ENCODE peak calls at places on chromosome 9, in eight cellular contexts. R is Calu3, A is SK-N-SH, I is K562, L is upper lobe of left lung, V is brain microvascular endothelial cell, X is body of pancreas, B is foreskin keratinocyte. P is an unnamed sample.

GRCh38 chr9:18360005-18360404 is 113.9 kb upstream of the ADAMTSL1 start:
- DNase-seq in R (no peak), A (no peak), I (no peak), L (no peak), V (no peak), X (no peak), B (no peak), P (no peak)

GRCh38 chr9:133974631-133975341 is 17.3 kb downstream of the VAV2 start:
- DNase-seq in R (no peak), A (peak), I (no peak), L (no peak), V (no peak), X (peak), B (no peak), P (no peak)

GRCh38 chr9:94804917-94805544 is 78.5 kb downstream of the AOPEP start:
- DNase-seq in R (peak), A (no peak), I (no peak), L (no peak), V (no peak), X (no peak), B (peak), P (no peak)

GRCh38 chr9:136082496-136083361 is 12.4 kb downstream of the NACC2 start:
- DNase-seq in R (no peak), A (peak), I (no peak), L (peak), V (no peak), X (no peak), B (no peak), P (no peak)

GRCh38 chr9:15249042-15249818 is 57.8 kb downstream of the TTC39B start:
- DNase-seq in R (no peak), A (no peak), I (no peak), L (no peak), V (peak), X (no peak), B (no peak), P (no peak)

GRCh38 chr9:70100362-70100761 is 56.7 kb downstream of the MAMDC2 start:
- DNase-seq in R (no peak), A (peak), I (no peak), L (no peak), V (no peak), X (no peak), B (no peak), P (no peak)

GRCh38 chr9:35651964-35652828 is 1.5 kb upstream of the SIT1 start:
- DNase-seq in R (no peak), A (no peak), I (no peak), L (no peak), V (no peak), X (no peak), B (peak), P (no peak)

GRCh38 chr9:28207657-28208056 is 634.4 kb upstream of the C9orf72 start:
- DNase-seq in R (no peak), A (no peak), I (no peak), L (no peak), V (no peak), X (no peak), B (no peak), P (no peak)

GRCh38 chr9:19517202-19517942 is 108.6 kb downstream of the ACER2 start:
- DNase-seq in R (peak), A (peak), I (peak), L (no peak), V (no peak), X (no peak), B (no peak), P (no peak)

GRCh38 chr9:12972608-12973589 is 198.1 kb downstream of the LURAP1L start:
- DNase-seq in R (no peak), A (no peak), I (no peak), L (no peak), V (no peak), X (no peak), B (no peak), P (no peak)

GRCh38 chr9:120901704-120902103 is 24.7 kb upstream of the PHF19 start:
- DNase-seq in R (no peak), A (no peak), I (no peak), L (no peak), V (no peak), X (no peak), B (no peak), P (no peak)

GRCh38 chr9:35079041-35079425 is 709 bp downstream of the FANCG start:
- DNase-seq in R (no peak), A (peak), I (no peak), L (no peak), V (no peak), X (no peak), B (no peak), P (no peak)

GRCh38 chr9:134617836-134618162 is 23.8 kb upstream of the COL5A1 start:
- DNase-seq in R (no peak), A (no peak), I (no peak), L (no peak), V (no peak), X (no peak), B (no peak), P (no peak)

GRCh38 chr9:84403288-84403687 is 62.7 kb upstream of the SLC28A3 start:
- DNase-seq in R (no peak), A (no peak), I (no peak), L (no peak), V (no peak), X (no peak), B (no peak), P (no peak)

GRCh38 chr9:86943223-86943870 is 4.0 kb downstream of the GAS1 start:
- DNase-seq in R (no peak), A (no peak), I (no peak), L (no peak), V (no peak), X (peak), B (no peak), P (no peak)

GRCh38 chr9:3875371-3876132 is 349.8 kb upstream of the RFX3 start:
- DNase-seq in R (peak), A (peak), I (no peak), L (no peak), V (peak), X (no peak), B (peak), P (peak)

GRCh38 chr9:135971106-135971766 is 10.1 kb upstream of the UBAC1 start:
- DNase-seq in R (no peak), A (no peak), I (no peak), L (no peak), V (no peak), X (no peak), B (no peak), P (no peak)

GRCh38 chr9:88781500-88782391 is 209.5 kb upstream of the S1PR3 start:
- DNase-seq in R (no peak), A (peak), I (peak), L (no peak), V (peak), X (no peak), B (no peak), P (no peak)

GRCh38 chr9:4661165-4662095 is 664 bp upstream of the PLPP6 start:
- DNase-seq in R (no peak), A (no peak), I (no peak), L (no peak), V (no peak), X (no peak), B (peak), P (no peak)

GRCh38 chr9:110047955-110048472 is 159.9 kb downstream of the C9orf152 start:
- DNase-seq in R (no peak), A (peak), I (no peak), L (peak), V (no peak), X (no peak), B (no peak), P (no peak)

GRCh38 chr9:91379461-91379860 is 17.7 kb upstream of the AUH start:
- DNase-seq in R (no peak), A (no peak), I (no peak), L (no peak), V (no peak), X (no peak), B (no peak), P (no peak)

GRCh38 chr9:136533775-136534157 is 12.1 kb downstream of the NOTCH1 start:
- DNase-seq in R (no peak), A (no peak), I (no peak), L (peak), V (no peak), X (no peak), B (peak), P (no peak)

GRCh38 chr9:106921341-106921899 is 58.5 kb downstream of the ZNF462 start:
- DNase-seq in R (peak), A (peak), I (no peak), L (no peak), V (peak), X (no peak), B (peak), P (no peak)

GRCh38 chr9:33782395-33783152 is 12.8 kb upstream of the PRSS3 start:
- DNase-seq in R (no peak), A (no peak), I (no peak), L (no peak), V (no peak), X (no peak), B (no peak), P (no peak)

GRCh38 chr9:93111371-93112115 is 15.5 kb downstream of the CARD19 start:
- DNase-seq in R (no peak), A (no peak), I (no peak), L (peak), V (peak), X (no peak), B (peak), P (no peak)

DNA sequence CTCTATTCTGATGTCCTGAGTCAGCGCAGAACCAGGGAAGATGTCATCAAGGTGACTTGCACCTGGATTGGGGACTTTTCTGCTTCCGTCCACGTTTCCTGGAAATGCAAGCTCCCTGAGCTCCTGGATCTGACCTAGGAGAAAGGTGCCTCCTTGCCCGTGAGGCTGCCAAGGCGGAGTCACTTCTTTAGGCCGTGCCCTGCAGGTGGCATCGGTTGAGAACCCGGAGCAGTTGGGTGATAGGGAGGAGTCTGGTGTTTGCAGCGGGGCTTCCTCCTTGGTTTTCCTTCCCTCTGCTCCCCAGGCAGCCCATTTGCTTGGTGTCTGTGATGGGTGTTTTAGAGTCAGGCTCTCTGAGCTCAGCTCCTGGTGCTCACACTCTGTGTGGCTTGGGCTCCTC is 15.2 kb downstream of the NANS start:
- DNase-seq in R (peak), A (no peak), I (no peak), L (no peak), V (no peak), X (no peak), B (no peak), P (no peak)
- TF ChIP-seq CTCF in R (no peak), A (no peak), I (no peak), L (no peak), V (no peak), X (no peak), B (no peak), P (no peak)

GRCh38 chr9:75880556-75880955 is 9.9 kb upstream of the PCSK5 start:
- DNase-seq in R (no peak), A (no peak), I (no peak), L (no peak), V (no peak), X (no peak), B (no peak), P (no peak)

GRCh38 chr9:75890541-75891276 is at the start of gene PCSK5:
- DNase-seq in R (peak), A (peak), I (peak), L (peak), V (peak), X (peak), B (peak), P (peak)

GRCh38 chr9:75889977-75890540 is 414 bp upstream of the PCSK5 start:
- DNase-seq in R (no peak), A (peak), I (no peak), L (no peak), V (peak), X (peak), B (no peak), P (no peak)

GRCh38 chr9:75889577-75889976 is 896 bp upstream of the PCSK5 start:
- DNase-seq in R (no peak), A (no peak), I (no peak), L (no peak), V (no peak), X (no peak), B (no peak), P (no peak)

GRCh38 chr9:75885652-75886051 is 4.8 kb upstream of the PCSK5 start:
- DNase-seq in R (no peak), A (no peak), I (no peak), L (no peak), V (no peak), X (no peak), B (no peak), P (no peak)
- TF ChIP-seq CTCF in R (no peak), A (peak), I (no peak), L (no peak), V (no peak), X (no peak), B (no peak), P (no peak)

GRCh38 chr9:129413537-129414376 is 207.1 kb downstream of the C9orf50 start:
- DNase-seq in R (peak), A (peak), I (peak), L (peak), V (peak), X (peak), B (peak), P (no peak)
- TF ChIP-seq CTCF in R (no peak), A (no peak), I (no peak), L (peak), V (no peak), X (peak), B (no peak), P (no peak)

GRCh38 chr9:124392254-124392653 is 23.0 kb downstream of the PSMB7 start:
- DNase-seq in R (no peak), A (no peak), I (no peak), L (no peak), V (no peak), X (no peak), B (no peak), P (no peak)

GRCh38 chr9:124394596-124394995 is 20.6 kb downstream of the PSMB7 start:
- DNase-seq in R (no peak), A (no peak), I (no peak), L (no peak), V (no peak), X (no peak), B (no peak), P (no peak)

GRCh38 chr9:124390812-124391658 is 24.2 kb downstream of the PSMB7 start:
- DNase-seq in R (no peak), A (no peak), I (peak), L (no peak), V (no peak), X (no peak), B (no peak), P (no peak)

GRCh38 chr9:124394167-124394566 is 21.1 kb downstream of the PSMB7 start:
- DNase-seq in R (no peak), A (no peak), I (no peak), L (no peak), V (no peak), X (no peak), B (no peak), P (no peak)

DNA sequence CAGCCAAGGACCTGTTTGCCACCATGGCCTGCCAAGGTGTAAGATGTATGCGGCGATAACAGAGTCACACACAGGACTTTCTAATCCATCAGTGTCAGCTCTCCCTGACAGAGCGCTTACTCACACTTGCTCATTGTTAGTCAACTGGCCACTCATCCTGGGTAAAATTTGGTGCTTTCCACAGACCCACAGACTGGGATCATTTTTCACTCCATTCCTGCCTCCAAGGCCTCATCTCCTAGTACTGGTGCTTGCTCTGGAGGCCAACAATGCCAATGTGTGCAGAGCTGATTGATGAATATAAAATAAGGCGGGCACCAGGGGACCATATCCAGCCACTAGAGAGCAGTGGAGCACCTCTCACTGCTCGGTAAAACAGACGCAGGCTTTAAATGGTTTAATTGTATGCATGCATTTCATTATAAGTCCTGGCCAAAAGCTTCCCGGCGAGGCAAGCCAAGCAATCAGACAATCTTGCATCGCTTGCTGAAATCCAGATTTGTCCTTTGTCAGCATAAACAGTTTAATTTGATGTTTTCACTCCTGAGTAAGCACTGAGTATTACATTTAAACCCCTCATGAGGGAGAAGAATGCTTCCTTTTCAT is 22.3 kb downstream of the PSMB7 start:
- DNase-seq in R (peak), A (peak), I (peak), L (no peak), V (peak), X (no peak), B (peak), P (peak)
- TF ChIP-seq CTCF in R (no peak), A (peak), I (peak), L (no peak), V (peak), X (peak), B (peak), P (peak)

GRCh38 chr9:111868475-111868874 is 28.1 kb upstream of the UGCG start:
- DNase-seq in R (no peak), A (no peak), I (no peak), L (no peak), V (no peak), X (no peak), B (no peak), P (no peak)

GRCh38 chr9:111866976-111867375 is 29.6 kb upstream of the UGCG start:
- DNase-seq in R (peak), A (no peak), I (peak), L (no peak), V (peak), X (no peak), B (peak), P (no peak)

GRCh38 chr9:111857555-111858211 is 38.9 kb upstream of the UGCG start:
- DNase-seq in R (peak), A (no peak), I (no peak), L (no peak), V (peak), X (no peak), B (peak), P (no peak)

GRCh38 chr9:111860443-111860842 is 36.2 kb upstream of the UGCG start:
- DNase-seq in R (no peak), A (no peak), I (no peak), L (no peak), V (no peak), X (no peak), B (no peak), P (no peak)

DNA sequence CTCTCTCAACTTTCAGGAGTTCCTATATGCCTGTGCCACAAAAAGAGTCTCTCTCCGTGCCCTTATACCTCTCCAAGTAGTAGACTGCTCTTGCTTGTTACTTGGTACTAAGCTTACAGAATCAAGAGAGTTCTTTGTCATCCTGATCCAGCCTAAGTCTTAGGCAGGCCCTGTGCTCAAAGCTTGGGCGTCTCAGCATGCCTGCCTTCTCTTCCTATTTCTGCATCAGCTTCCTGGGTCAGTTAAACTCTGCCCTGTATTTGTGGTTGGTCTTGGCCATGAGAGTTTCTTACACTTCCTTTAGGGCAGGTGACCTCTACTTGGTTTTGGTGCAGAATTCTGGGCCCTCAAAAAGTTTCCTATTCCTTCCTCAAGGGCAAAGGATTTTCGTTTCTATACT is 33.0 kb upstream of the UGCG start:
- DNase-seq in R (no peak), A (no peak), I (no peak), L (no peak), V (no peak), X (no peak), B (no peak), P (no peak)
- TF ChIP-seq CTCF in R (no peak), A (no peak), I (no peak), L (no peak), V (no peak), X (no peak), B (no peak), P (no peak)

GRCh38 chr9:83330207-83331196 is 207.7 kb downstream of the FRMD3 start:
- DNase-seq in R (no peak), A (no peak), I (no peak), L (no peak), V (no peak), X (no peak), B (no peak), P (no peak)
- TF ChIP-seq CTCF in R (no peak), A (peak), I (peak), L (no peak), V (peak), X (no peak), B (peak), P (peak)

DNA sequence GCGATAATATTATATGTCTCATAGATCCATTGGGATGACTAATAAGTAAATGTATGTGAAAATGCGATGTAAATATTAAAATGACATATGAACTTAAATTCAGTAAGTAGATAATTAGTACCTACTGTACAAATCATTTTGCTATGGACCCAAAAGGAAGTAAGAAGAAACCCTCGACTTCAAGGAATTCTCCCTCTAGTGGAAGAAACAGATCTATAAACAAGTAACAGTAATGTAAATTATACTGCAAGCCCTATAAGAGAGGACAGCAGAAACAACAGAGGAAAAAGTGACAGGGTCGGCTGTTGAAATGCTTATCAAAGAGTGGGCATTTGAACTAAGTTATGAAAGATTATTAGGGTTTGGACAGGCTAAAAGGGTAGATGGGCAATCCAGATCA is 320.3 kb downstream of the DMAC1 start:
- DNase-seq in R (no peak), A (no peak), I (no peak), L (no peak), V (no peak), X (no peak), B (no peak), P (no peak)
- TF ChIP-seq CTCF in R (no peak), A (peak), I (no peak), L (no peak), V (no peak), X (no peak), B (no peak), P (no peak)

GRCh38 chr9:128101690-128102089 is 25.8 kb downstream of the PTGES2 start:
- DNase-seq in R (no peak), A (no peak), I (no peak), L (no peak), V (no peak), X (peak), B (no peak), P (no peak)

GRCh38 chr9:128104171-128104618 is 23.3 kb downstream of the PTGES2 start:
- DNase-seq in R (no peak), A (no peak), I (no peak), L (no peak), V (no peak), X (peak), B (no peak), P (no peak)

GRCh38 chr9:128102196-128102595 is 25.3 kb downstream of the PTGES2 start:
- DNase-seq in R (no peak), A (no peak), I (no peak), L (no peak), V (no peak), X (no peak), B (no peak), P (no peak)

GRCh38 chr9:128102861-128103588 is 24.5 kb downstream of the PTGES2 start:
- DNase-seq in R (no peak), A (no peak), I (no peak), L (no peak), V (no peak), X (peak), B (no peak), P (no peak)

DNA sequence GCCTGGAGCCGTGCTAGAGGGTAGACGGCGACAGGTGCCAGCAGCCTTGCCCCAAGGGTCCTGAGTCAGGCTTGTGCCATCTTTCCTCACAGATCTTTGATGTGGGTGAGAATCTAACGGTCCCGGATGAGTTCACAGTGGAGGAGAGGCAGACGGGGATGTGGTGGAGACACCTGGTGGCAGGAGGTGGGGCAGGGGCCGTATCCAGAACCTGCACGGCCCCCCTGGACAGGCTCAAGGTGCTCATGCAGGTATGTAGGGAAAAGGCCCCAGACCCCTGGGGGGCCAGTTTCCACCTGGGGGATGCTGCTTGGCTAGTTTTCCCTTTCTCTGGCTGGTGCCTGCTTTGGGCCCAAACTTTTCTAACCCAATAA is 24.0 kb downstream of the PTGES2 start:
- DNase-seq in R (no peak), A (no peak), I (no peak), L (no peak), V (no peak), X (peak), B (no peak), P (no peak)
- TF ChIP-seq CTCF in R (no peak), A (peak), I (peak), L (no peak), V (no peak), X (peak), B (peak), P (peak)